ENCODE peak calls at places on chromosomes 6 and 20, in eight cellular contexts. Z, B, W, P, K, I, V and T are unnamed samples.

GRCh38 chr20:10280016-10280908 is 61.6 kb downstream of the SNAP25 start:
- DNase-seq in Z (no peak), B (no peak), W (no peak), P (no peak), K (peak), I (no peak), V (no peak), T (no peak)

GRCh38 chr20:63477061-63477616 is 4.7 kb upstream of the KCNQ2 start:
- DNase-seq in Z (no peak), B (no peak), W (no peak), P (no peak), K (no peak), I (no peak), V (no peak), T (no peak)

GRCh38 chr6:48744948-48745347 is 634.0 kb upstream of the PTCHD4 start:
- DNase-seq in Z (no peak), B (no peak), W (no peak), P (no peak), K (no peak), I (peak), V (no peak), T (no peak)

GRCh38 chr6:52124126-52125121 is 37.0 kb upstream of the PKHD1 start:
- DNase-seq in Z (no peak), B (no peak), W (peak), P (no peak), K (no peak), I (no peak), V (no peak), T (no peak)

GRCh38 chr6:52049252-52050050 is 38.0 kb downstream of the PKHD1 start:
- DNase-seq in Z (peak), B (no peak), W (peak), P (no peak), K (no peak), I (peak), V (peak), T (peak)

GRCh38 chr20:49866051-49866450 is 49.3 kb downstream of the SPATA2 start:
- DNase-seq in Z (no peak), B (no peak), W (no peak), P (no peak), K (peak), I (no peak), V (no peak), T (no peak)

GRCh38 chr20:23782366-23782983 is 31.7 kb upstream of the CST1 start:
- DNase-seq in Z (peak), B (no peak), W (peak), P (no peak), K (peak), I (peak), V (no peak), T (no peak)

GRCh38 chr20:5513975-5514516 is 197.3 kb upstream of the PROKR2 start:
- DNase-seq in Z (no peak), B (peak), W (peak), P (no peak), K (peak), I (no peak), V (no peak), T (no peak)

GRCh38 chr20:24684421-24684871 is 215.0 kb downstream of the SYNDIG1 start:
- DNase-seq in Z (no peak), B (peak), W (no peak), P (no peak), K (no peak), I (no peak), V (no peak), T (no peak)

GRCh38 chr20:64216910-64217309 is 38.6 kb upstream of the PCMTD2 start:
- DNase-seq in Z (no peak), B (no peak), W (no peak), P (no peak), K (no peak), I (no peak), V (no peak), T (no peak)

GRCh38 chr6:154302111-154302752 is 54.4 kb downstream of the IPCEF1 start:
- DNase-seq in Z (peak), B (peak), W (peak), P (no peak), K (peak), I (peak), V (no peak), T (no peak)

GRCh38 chr6:51663525-51663924 is 423.9 kb downstream of the PKHD1 start:
- DNase-seq in Z (no peak), B (no peak), W (no peak), P (no peak), K (no peak), I (no peak), V (no peak), T (no peak)

GRCh38 chr20:926646-927045 is 10.5 kb upstream of the ANGPT4 start:
- DNase-seq in Z (no peak), B (no peak), W (no peak), P (no peak), K (no peak), I (no peak), V (no peak), T (no peak)